ENCODE peak calls at places on chromosomes 6 and 20, in four cellular contexts. One of them, this sample, is unnamed.

GRCh38 chr6:104633125-104633524 is 226.6 kb downstream of the HACE1 start:
- DNase-seq in K562: no peak
- DNase-seq in H1: no peak
- DNase-seq in HepG2: no peak
- DNase-seq in this sample: no peak

GRCh38 chr20:25580711-25581110 is 4.6 kb downstream of the NINL start:
- DNase-seq in K562: no peak
- DNase-seq in H1: no peak
- DNase-seq in HepG2: no peak
- DNase-seq in this sample: no peak

GRCh38 chr20:14830466-14830865 is 493.1 kb upstream of the FLRT3 start:
- DNase-seq in H1: no peak
- DNase-seq in K562: no peak
- DNase-seq in HepG2: no peak
- DNase-seq in this sample: no peak

GRCh38 chr6:137724018-137724403 is 143.0 kb upstream of the TNFAIP3 start:
- DNase-seq in HepG2: peak; percentile 87
- DNase-seq in K562: no peak
- DNase-seq in H1: no peak
- DNase-seq in this sample: no peak

GRCh38 chr6:69780585-69781178 is 16.1 kb downstream of the LMBRD1 start:
- DNase-seq in H1: no peak
- DNase-seq in HepG2: peak; percentile 73
- DNase-seq in K562: no peak
- DNase-seq in this sample: no peak

GRCh38 chr6:170439366-170440351 is 113.4 kb downstream of the PSMB1 start:
- DNase-seq in H1: no peak
- DNase-seq in K562: no peak
- DNase-seq in HepG2: no peak
- DNase-seq in this sample: no peak

GRCh38 chr6:5172057-5172683 is 87.0 kb downstream of the PPP1R3G start:
- DNase-seq in HepG2: no peak
- DNase-seq in H1: no peak
- DNase-seq in K562: no peak
- DNase-seq in this sample: no peak

GRCh38 chr6:108518714-108519576 is 41.8 kb upstream of the FOXO3 start:
- DNase-seq in H1: no peak
- DNase-seq in HepG2: peak; percentile 24
- DNase-seq in K562: peak; percentile 43
- DNase-seq in this sample: peak; percentile 22

GRCh38 chr20:24157213-24157612 is 168.6 kb upstream of the GGTLC1 start:
- DNase-seq in H1: no peak
- DNase-seq in K562: no peak
- DNase-seq in HepG2: no peak
- DNase-seq in this sample: no peak

GRCh38 chr6:92681401-92681800 is 738.0 kb downstream of the EPHA7 start:
- DNase-seq in K562: no peak
- DNase-seq in H1: no peak
- DNase-seq in HepG2: no peak
- DNase-seq in this sample: no peak

GRCh38 chr6:30171677-30172471 is 8.5 kb downstream of the TRIM15 start:
- DNase-seq in H1: peak; percentile 31
- DNase-seq in HepG2: no peak
- DNase-seq in K562: peak; percentile 24
- DNase-seq in this sample: no peak

GRCh38 chr6:30352550-30352949 is 7.6 kb downstream of the RPP21 start:
- DNase-seq in K562: no peak
- DNase-seq in H1: no peak
- DNase-seq in HepG2: no peak
- DNase-seq in this sample: no peak

GRCh38 chr20:34312544-34313217 is 9.5 kb upstream of the AHCY start:
- DNase-seq in HepG2: peak; percentile 96
- DNase-seq in H1: peak; percentile 87
- DNase-seq in K562: peak; percentile 93
- DNase-seq in this sample: peak; percentile 90

GRCh38 chr6:138622967-138623366 is 123.7 kb upstream of the NHSL1 start:
- DNase-seq in HepG2: no peak
- DNase-seq in H1: no peak
- DNase-seq in K562: no peak
- DNase-seq in this sample: no peak

GRCh38 chr20:53331151-53331973 is 262.3 kb downstream of the ZNF217 start:
- DNase-seq in HepG2: peak; percentile 41
- DNase-seq in H1: no peak
- DNase-seq in K562: peak; percentile 88
- DNase-seq in this sample: peak; percentile 31

GRCh38 chr6:18405477-18406293 is 18.5 kb downstream of the RNF144B start:
- DNase-seq in K562: no peak
- DNase-seq in H1: no peak
- DNase-seq in HepG2: no peak
- DNase-seq in this sample: peak; percentile 6

GRCh38 chr6:7914991-7915789 is 4.6 kb upstream of the TXNDC5 start:
- DNase-seq in HepG2: no peak
- DNase-seq in H1: no peak
- DNase-seq in K562: no peak
- DNase-seq in this sample: no peak

GRCh38 chr6:46528956-46529750 is 37.9 kb upstream of the RCAN2 start:
- DNase-seq in HepG2: no peak
- DNase-seq in K562: no peak
- DNase-seq in H1: no peak
- DNase-seq in this sample: no peak

GRCh38 chr20:43681991-43682410 is 15.1 kb downstream of the MYBL2 start:
- DNase-seq in HepG2: no peak
- DNase-seq in H1: no peak
- DNase-seq in K562: no peak
- DNase-seq in this sample: no peak

GRCh38 chr6:167708501-167709094 is 118.1 kb upstream of the AFDN start:
- DNase-seq in HepG2: no peak
- DNase-seq in H1: no peak
- DNase-seq in K562: no peak
- DNase-seq in this sample: no peak

GRCh38 chr6:39004801-39005200 is 43.8 kb upstream of the GLP1R start:
- DNase-seq in K562: no peak
- DNase-seq in HepG2: no peak
- DNase-seq in H1: no peak
- DNase-seq in this sample: no peak

GRCh38 chr20:38863024-38863851 is 57.7 kb downstream of the PPP1R16B start:
- DNase-seq in K562: peak; percentile 75
- DNase-seq in H1: no peak
- DNase-seq in HepG2: no peak
- DNase-seq in this sample: no peak

GRCh38 chr20:5887386-5887785 is 62.9 kb downstream of the TRMT6 start:
- DNase-seq in K562: no peak
- DNase-seq in H1: no peak
- DNase-seq in HepG2: no peak
- DNase-seq in this sample: no peak

GRCh38 chr6:21933351-21933750 is 339.8 kb downstream of the SOX4 start:
- DNase-seq in K562: no peak
- DNase-seq in H1: no peak
- DNase-seq in HepG2: no peak
- DNase-seq in this sample: no peak

GRCh38 chr6:56220078-56220477 is 27.3 kb downstream of the COL21A1 start:
- DNase-seq in K562: no peak
- DNase-seq in HepG2: no peak
- DNase-seq in H1: no peak
- DNase-seq in this sample: no peak

GRCh38 chr6:31489046-31489445 is 8.9 kb upstream of the MICB start:
- DNase-seq in K562: no peak
- DNase-seq in HepG2: no peak
- DNase-seq in H1: no peak
- DNase-seq in this sample: no peak

DNA sequence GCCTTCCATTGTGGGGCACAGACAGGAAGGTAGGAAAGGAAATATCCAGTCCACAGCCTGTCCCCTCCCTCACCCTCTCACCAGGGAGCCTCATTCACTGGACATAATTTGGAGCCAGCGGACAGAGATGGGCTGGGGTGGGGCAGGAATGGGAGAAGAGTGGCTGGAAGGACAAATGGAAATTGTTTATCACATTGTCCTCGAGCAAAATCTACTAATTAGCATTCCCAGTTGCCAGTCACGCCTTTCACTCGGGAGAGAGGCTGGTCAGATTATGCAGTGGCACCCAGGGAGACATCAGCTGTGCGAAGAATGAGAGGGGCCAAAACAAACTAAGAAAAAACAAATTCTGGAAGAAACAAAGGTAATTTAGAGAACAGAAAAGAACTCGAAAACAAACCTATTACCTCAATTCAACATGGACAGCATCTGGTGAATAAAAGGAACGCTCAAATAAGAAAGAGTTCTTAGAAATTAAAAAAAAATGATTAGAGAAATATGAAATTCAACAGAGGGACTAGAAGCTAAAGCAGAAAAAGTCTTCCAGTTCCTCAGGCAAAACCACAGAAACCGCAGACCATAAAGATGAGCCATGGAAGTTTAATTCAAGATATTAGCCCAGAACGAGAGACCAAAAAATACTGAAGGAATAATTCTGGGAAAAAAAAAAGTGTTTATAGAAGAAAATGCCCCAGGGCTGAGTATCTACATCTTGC is 108.5 kb upstream of the RALGAPA2 start:
- DNase-seq in K562: no peak
- DNase-seq in H1: no peak
- DNase-seq in HepG2: no peak
- DNase-seq in this sample: no peak
- TF ChIP-seq PHF8 in K562: no peak
- TF ChIP-seq PHF8 in H1: no peak
- TF ChIP-seq PHF8 in HepG2: no peak
- TF ChIP-seq PHF8 in this sample: no peak

GRCh38 chr6:73418081-73418741 is 23.6 kb downstream of the DDX43 start:
- DNase-seq in HepG2: no peak
- DNase-seq in K562: peak; percentile 41
- DNase-seq in H1: no peak
- DNase-seq in this sample: no peak
- TF ChIP-seq CEBPB in HepG2: no peak
- TF ChIP-seq CEBPB in K562: no peak
- TF ChIP-seq CEBPB in H1: no peak
- TF ChIP-seq CEBPB in this sample: no peak

GRCh38 chr20:63661108-63661507 is 3.0 kb downstream of the RTEL1 start:
- DNase-seq in K562: no peak
- DNase-seq in H1: no peak
- DNase-seq in HepG2: no peak
- DNase-seq in this sample: no peak
- TF ChIP-seq PHF8 in K562: no peak
- TF ChIP-seq PHF8 in H1: no peak
- TF ChIP-seq PHF8 in HepG2: no peak
- TF ChIP-seq PHF8 in this sample: no peak

GRCh38 chr6:62645274-62645673 is 359.2 kb upstream of the KHDRBS2 start:
- DNase-seq in H1: no peak
- DNase-seq in K562: no peak
- DNase-seq in HepG2: no peak
- DNase-seq in this sample: no peak

GRCh38 chr6:62640749-62641148 is 354.7 kb upstream of the KHDRBS2 start:
- DNase-seq in HepG2: no peak
- DNase-seq in K562: peak; percentile 9
- DNase-seq in H1: no peak
- DNase-seq in this sample: no peak
- TF ChIP-seq CEBPB in HepG2: no peak
- TF ChIP-seq CEBPB in K562: no peak
- TF ChIP-seq CEBPB in H1: no peak
- TF ChIP-seq CEBPB in this sample: no peak

This sample was measured in A549.